ENCODE peak calls at places on chromosomes 13 and 19, in five cellular contexts. T is esophagus squamous epithelium, N is brain microvascular endothelial cell, G is dorsolateral prefrontal cortex, S is keratinocyte. Y is an unnamed sample.

GRCh38 chr13:92172191-92172590 is 773.8 kb downstream of the GPC5 start:
- DNase-seq in T (no peak), N (no peak), G (no peak), S (no peak), Y (no peak)

GRCh38 chr19:13018037-13018914 is 23.0 kb downstream of the NFIX start:
- DNase-seq in T (no peak), N (no peak), G (no peak), S (no peak), Y (no peak)

GRCh38 chr13:24192036-24192810 is 31.7 kb downstream of the SPATA13 start:
- DNase-seq in T (no peak), N (no peak), G (no peak), S (no peak), Y (no peak)

GRCh38 chr19:12884926-12885748 is 1.9 kb downstream of the KLF1 start:
- DNase-seq in T (peak), N (peak), G (peak), S (peak), Y (no peak)

GRCh38 chr19:7681336-7682174 is 922 bp downstream of the TRAPPC5 start:
- DNase-seq in T (peak), N (peak), G (peak), S (no peak), Y (peak)

GRCh38 chr13:106295971-106296370 is 239.5 kb downstream of the EFNB2 start:
- DNase-seq in T (no peak), N (no peak), G (no peak), S (no peak), Y (no peak)

GRCh38 chr19:28609091-28609755 is 603.7 kb downstream of the UQCRFS1 start:
- DNase-seq in T (no peak), N (no peak), G (no peak), S (no peak), Y (no peak)

GRCh38 chr13:101627556-101627943 is 175.1 kb downstream of the ITGBL1 start:
- DNase-seq in T (no peak), N (no peak), G (no peak), S (no peak), Y (no peak)

GRCh38 chr19:18870531-18871172 is 25.3 kb downstream of the CERS1 start:
- DNase-seq in T (no peak), N (no peak), G (no peak), S (no peak), Y (no peak)

GRCh38 chr13:58955546-58956385 is 1208.0 kb downstream of the DIAPH3 start:
- DNase-seq in T (no peak), N (no peak), G (no peak), S (no peak), Y (no peak)

GRCh38 chr13:30338952-30339351 is 31.6 kb upstream of the KATNAL1 start:
- DNase-seq in T (no peak), N (no peak), G (no peak), S (no peak), Y (no peak)

GRCh38 chr13:40113644-40114304 is 458.3 kb downstream of the COG6 start:
- DNase-seq in T (no peak), N (no peak), G (no peak), S (no peak), Y (no peak)

GRCh38 chr13:21813110-21813509 is 142.2 kb downstream of the FGF9 start:
- DNase-seq in T (no peak), N (no peak), G (no peak), S (no peak), Y (no peak)

DNA sequence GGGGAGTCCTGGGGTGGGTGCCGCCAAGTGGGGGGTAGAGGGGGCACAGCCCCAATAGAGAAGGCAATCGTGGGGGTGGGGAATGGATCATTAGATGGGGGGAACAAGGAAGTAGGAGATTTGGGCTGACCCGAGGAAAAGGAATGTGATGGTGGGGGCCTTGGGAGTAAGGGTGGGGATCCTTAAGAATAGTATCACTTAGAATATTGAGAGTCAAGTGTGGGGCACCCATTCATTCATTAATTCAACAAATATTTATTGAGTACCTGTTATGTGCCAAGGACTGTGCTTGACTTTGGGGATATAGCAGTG is 641 bp downstream of the PPP5C start:
- DNase-seq in T (no peak), N (no peak), G (no peak), S (no peak), Y (no peak)
- H3K27ac ChIP-seq in T (peak), N (no peak), G (no peak), S (peak), Y (no peak)

GRCh38 chr13:51795419-51795818 is 8.5 kb downstream of the DHRS12 start:
- DNase-seq in T (no peak), N (no peak), G (no peak), S (no peak), Y (no peak)

GRCh38 chr13:51793570-51794273 is 10.2 kb downstream of the DHRS12 start:
- DNase-seq in T (no peak), N (peak), G (no peak), S (no peak), Y (peak)

GRCh38 chr13:51799261-51799660 is 4.7 kb downstream of the DHRS12 start:
- DNase-seq in T (no peak), N (no peak), G (no peak), S (no peak), Y (no peak)

GRCh38 chr13:51797664-51798488 is 6.1 kb downstream of the DHRS12 start:
- DNase-seq in T (no peak), N (peak), G (no peak), S (no peak), Y (peak)

GRCh38 chr13:51794959-51795358 is 9.0 kb downstream of the DHRS12 start:
- DNase-seq in T (no peak), N (no peak), G (no peak), S (no peak), Y (no peak)
- H3K27ac ChIP-seq in T (no peak), N (no peak), G (no peak), S (no peak), Y (no peak)

GRCh38 chr19:16457954-16458331 is 13.8 kb downstream of the EPS15L1 start:
- DNase-seq in T (no peak), N (no peak), G (no peak), S (no peak), Y (no peak)

GRCh38 chr19:16457195-16457953 is 14.4 kb downstream of the EPS15L1 start:
- DNase-seq in T (no peak), N (no peak), G (no peak), S (no peak), Y (no peak)

GRCh38 chr19:16455489-16455888 is 16.3 kb downstream of the EPS15L1 start:
- DNase-seq in T (no peak), N (no peak), G (no peak), S (no peak), Y (no peak)

GRCh38 chr19:16458391-16459128 is 13.2 kb downstream of the EPS15L1 start:
- DNase-seq in T (no peak), N (no peak), G (no peak), S (no peak), Y (no peak)

DNA sequence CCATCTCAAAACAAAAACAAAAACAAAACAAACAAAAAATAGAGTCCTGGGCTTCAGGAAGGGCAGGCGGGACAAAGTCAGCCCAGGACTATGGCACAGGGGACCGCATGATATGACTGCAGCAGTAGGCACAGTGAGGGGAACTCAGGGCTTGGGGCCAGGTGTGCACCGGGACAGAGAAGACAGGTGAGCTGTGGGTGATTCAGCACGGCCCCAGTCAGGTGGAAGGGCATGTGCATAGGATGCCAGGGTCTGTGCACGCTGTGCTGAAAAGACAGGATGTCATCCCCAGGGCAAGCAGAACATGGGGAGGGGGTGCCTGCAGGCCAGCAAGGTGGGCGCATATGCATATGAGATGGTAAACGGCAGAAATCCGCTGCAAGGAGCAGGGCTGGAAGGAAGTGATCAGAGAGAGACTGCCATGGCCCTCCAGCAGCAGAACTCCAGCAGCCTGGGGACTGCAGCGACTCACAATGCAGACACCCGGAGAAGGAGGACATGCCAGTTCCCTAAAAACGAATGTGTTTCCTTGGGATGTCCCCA is 15.0 kb downstream of the EPS15L1 start:
- DNase-seq in T (no peak), N (no peak), G (no peak), S (no peak), Y (no peak)
- H3K27ac ChIP-seq in T (peak), N (no peak), G (peak), S (peak), Y (no peak)

GRCh38 chr13:26971990-26972888 is 199.4 kb downstream of the USP12 start:
- DNase-seq in T (no peak), N (no peak), G (no peak), S (no peak), Y (no peak)

GRCh38 chr13:26965976-26966375 is 205.4 kb upstream of the GPR12 start:
- DNase-seq in T (no peak), N (peak), G (no peak), S (no peak), Y (no peak)

GRCh38 chr13:26967119-26968038 is 204.2 kb downstream of the USP12 start:
- DNase-seq in T (no peak), N (no peak), G (no peak), S (no peak), Y (no peak)

GRCh38 chr13:26965058-26965380 is 204.4 kb upstream of the GPR12 start:
- DNase-seq in T (no peak), N (no peak), G (no peak), S (no peak), Y (no peak)

DNA sequence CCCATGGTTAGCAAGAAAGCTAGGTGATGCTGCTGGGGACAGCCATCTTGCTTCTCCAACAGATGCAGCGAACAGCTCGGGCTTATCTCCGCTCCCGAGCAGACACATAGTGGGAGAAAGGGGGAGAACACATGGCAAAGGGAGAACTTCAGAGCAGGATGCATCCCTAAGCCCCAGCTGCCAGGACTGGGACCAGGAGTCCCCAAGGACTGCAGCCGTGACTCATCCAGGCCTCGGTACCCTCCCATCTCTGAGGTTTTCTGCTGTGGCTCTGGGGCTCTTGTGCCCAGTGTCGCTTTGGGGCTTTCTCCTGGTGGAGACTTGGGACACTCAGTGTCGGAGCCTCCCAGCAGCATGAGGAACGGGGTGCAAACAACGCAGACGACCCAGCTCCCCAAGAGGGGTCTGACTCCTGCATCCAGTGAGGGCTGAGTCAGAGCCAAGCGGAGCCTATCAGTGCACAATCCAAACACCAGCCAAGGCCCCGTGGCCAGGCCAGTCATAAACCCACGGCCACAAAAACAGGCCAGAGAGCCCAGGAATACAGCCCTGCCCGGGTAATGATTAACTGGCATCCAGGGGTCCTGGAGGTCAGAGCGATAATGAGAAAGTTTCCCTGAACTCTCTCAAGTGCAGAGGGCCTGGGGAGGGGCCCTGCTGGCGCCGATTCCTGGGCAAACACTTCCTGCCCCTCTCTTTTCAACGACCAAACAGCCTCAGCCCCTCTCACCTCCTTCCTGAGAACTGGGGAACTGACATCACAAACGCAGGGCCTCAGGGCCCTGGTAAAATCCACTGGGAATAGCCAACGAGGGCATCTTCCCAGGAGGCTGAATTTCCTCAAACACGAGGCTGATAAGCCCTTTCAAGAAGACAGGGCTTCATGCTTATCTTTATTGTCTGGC is 202.9 kb downstream of the USP12 start:
- DNase-seq in T (no peak), N (peak), G (no peak), S (no peak), Y (no peak)
- H3K27ac ChIP-seq in T (no peak), N (no peak), G (no peak), S (no peak), Y (no peak)

GRCh38 chr19:5593245-5593962 is 25.7 kb upstream of the TINCR start:
- DNase-seq in T (no peak), N (no peak), G (no peak), S (no peak), Y (no peak)
- H3K27ac ChIP-seq in T (no peak), N (no peak), G (no peak), S (no peak), Y (no peak)

GRCh38 chr13:33204130-33204927 is 81.2 kb downstream of the STARD13 start:
- DNase-seq in T (no peak), N (peak), G (no peak), S (no peak), Y (no peak)
- H3K27ac ChIP-seq in T (peak), N (peak), G (peak), S (no peak), Y (no peak)

Y was measured in epithelial cell of prostate.